ENCODE peak calls at places on chromosomes 11 and 22, in nine cellular contexts. W, A, X, Q, S, O, Y, G and I are unnamed samples.
A peak's percentile ranks its signal among the peaks of the same experiment; 100 is the strongest.

GRCh38 chr11:30823119-30823518 is 237.0 kb upstream of the MPPED2 start:
- DNase-seq in W (no peak), A (no peak), X (no peak), Q (no peak), S (no peak), O (no peak), Y (no peak), G (no peak), I (no peak)

GRCh38 chr11:35545604-35546003 is 20.2 kb upstream of the PAMR1 start:
- DNase-seq in W (no peak), A (no peak), X (no peak), Q (no peak), S (no peak), O (no peak), Y (no peak), G (no peak), I (no peak)

GRCh38 chr22:42711281-42711731 is 9.4 kb downstream of the A4GALT start:
- DNase-seq in W (no peak), A (no peak), X (no peak), Q (no peak), S (no peak), O (no peak), Y (no peak), G (no peak), I (no peak)

GRCh38 chr11:102669664-102670063 is 35.9 kb downstream of the MMP27 start:
- DNase-seq in W (no peak), A (no peak), X (no peak), Q (no peak), S (no peak), O (no peak), Y (no peak), G (no peak), I (no peak)

GRCh38 chr11:34305095-34305692 is 52.6 kb downstream of the ABTB2 start:
- DNase-seq in W (no peak), A (no peak), X (no peak), Q (no peak), S (no peak), O (no peak), Y (no peak), G (no peak), I (peak; percentile 30)

GRCh38 chr11:104199041-104199440 is 35.1 kb upstream of the PDGFD start:
- DNase-seq in W (no peak), A (no peak), X (no peak), Q (no peak), S (no peak), O (no peak), Y (no peak), G (no peak), I (no peak)

GRCh38 chr22:19450363-19451175 is 3.1 kb upstream of the C22orf39 start:
- DNase-seq in W (no peak), A (no peak), X (no peak), Q (no peak), S (no peak), O (no peak), Y (no peak), G (no peak), I (no peak)

GRCh38 chr11:8610532-8611116 is 16.6 kb upstream of the STK33 start:
- DNase-seq in W (no peak), A (no peak), X (no peak), Q (peak; percentile 24), S (no peak), O (no peak), Y (no peak), G (peak; percentile 28), I (peak; percentile 25)

GRCh38 chr11:2807276-2807681 is 78.3 kb downstream of the CDKN1C start:
- DNase-seq in W (peak; percentile 59), A (no peak), X (peak; percentile 77), Q (peak; percentile 41), S (peak; percentile 66), O (peak; percentile 90), Y (peak; percentile 85), G (no peak), I (peak; percentile 15)

GRCh38 chr11:108324587-108324986 is 101.7 kb downstream of the ATM start:
- DNase-seq in W (no peak), A (no peak), X (no peak), Q (peak; percentile 40), S (no peak), O (no peak), Y (no peak), G (peak; percentile 61), I (peak; percentile 30)

GRCh38 chr22:20748082-20748481 is 25.8 kb upstream of the SERPIND1 start:
- DNase-seq in W (no peak), A (no peak), X (no peak), Q (no peak), S (no peak), O (no peak), Y (no peak), G (no peak), I (no peak)

GRCh38 chr11:100824041-100824440 is 137.0 kb downstream of the ARHGAP42 start:
- DNase-seq in W (no peak), A (no peak), X (no peak), Q (no peak), S (no peak), O (no peak), Y (no peak), G (no peak), I (no peak)

GRCh38 chr22:25176175-25176574 is 23.5 kb upstream of the CRYBB3 start:
- DNase-seq in W (no peak), A (no peak), X (no peak), Q (no peak), S (no peak), O (no peak), Y (no peak), G (peak; percentile 96), I (no peak)

GRCh38 chr11:72081184-72081644 is 564 bp downstream of the LRRC51 start:
- DNase-seq in W (no peak), A (no peak), X (no peak), Q (no peak), S (no peak), O (no peak), Y (no peak), G (no peak), I (no peak)

GRCh38 chr22:34105461-34106062 is 185.3 kb upstream of the LARGE1 start:
- DNase-seq in W (peak; percentile 72), A (no peak), X (peak; percentile 68), Q (no peak), S (peak; percentile 43), O (peak; percentile 44), Y (peak; percentile 63), G (peak; percentile 2), I (no peak)

GRCh38 chr11:134332189-134332631 is 422 bp downstream of the GLB1L2 start:
- DNase-seq in W (no peak), A (no peak), X (no peak), Q (no peak), S (no peak), O (peak; percentile 49), Y (no peak), G (no peak), I (no peak)

GRCh38 chr11:57426754-57427691 is at the start of gene SLC43A3:
- DNase-seq in W (peak; percentile 65), A (peak; percentile 46), X (peak; percentile 49), Q (peak; percentile 97), S (peak; percentile 83), O (peak; percentile 83), Y (peak; percentile 85), G (peak; percentile 83), I (peak; percentile 86)

GRCh38 chr11:14969922-14970323 is 2.2 kb downstream of the CALCA start:
- DNase-seq in W (peak; percentile 53), A (peak; percentile 11), X (peak; percentile 44), Q (peak; percentile 15), S (no peak), O (no peak), Y (no peak), G (peak; percentile 14), I (no peak)
- TF ChIP-seq CTCF in W (no peak), A (peak; percentile 47), X (peak; percentile 27), Q (peak; percentile 29), S (peak; percentile 35), O (no peak), Y (peak; percentile 28), G (peak; percentile 78), I (peak; percentile 58)

DNA sequence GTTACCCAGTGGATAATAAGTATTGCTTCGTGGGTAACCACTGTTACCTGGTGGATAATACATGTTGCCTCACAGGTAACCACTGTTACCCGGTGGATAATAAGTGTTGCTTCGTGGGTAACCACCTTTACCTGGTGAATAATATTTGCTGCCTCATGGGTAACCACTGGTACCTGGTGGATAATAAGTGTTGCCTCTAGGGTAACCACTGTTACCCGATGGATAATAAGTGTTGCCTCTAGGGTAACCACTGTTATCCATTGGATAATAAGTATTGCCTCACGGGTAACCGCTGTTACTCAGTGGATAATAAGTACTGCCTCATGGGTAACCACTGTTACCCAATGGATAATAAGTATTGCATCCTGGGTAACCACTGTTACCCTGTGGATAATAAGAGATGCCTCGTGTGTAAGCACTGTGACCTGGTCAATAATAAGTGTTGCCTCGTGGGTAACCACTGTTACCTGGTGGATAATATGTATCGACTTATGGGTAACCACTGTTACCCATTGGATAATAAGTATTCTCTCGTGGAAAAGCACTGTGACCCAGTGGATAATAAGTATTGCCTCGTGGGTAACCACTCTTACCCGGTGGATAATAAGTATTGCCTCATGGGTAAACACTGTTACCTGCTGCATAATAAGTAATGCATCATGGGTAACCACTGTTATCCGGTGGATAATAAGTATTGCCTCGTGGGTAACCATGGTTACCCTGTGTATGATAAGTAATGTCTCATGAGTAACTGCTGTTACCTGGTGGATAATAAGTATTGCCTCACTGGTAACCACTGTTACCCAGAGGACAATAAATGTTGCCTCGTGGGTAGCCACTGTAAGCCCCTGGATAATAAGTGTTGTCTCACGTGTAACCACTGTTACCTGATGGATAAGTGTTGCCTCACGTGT is 20.1 kb upstream of the NXPE4 start:
- DNase-seq in W (no peak), A (no peak), X (no peak), Q (no peak), S (no peak), O (no peak), Y (no peak), G (no peak), I (no peak)
- H3K4me3 ChIP-seq in W (no peak overlapping the region), A (no peak overlapping the region), X (no peak overlapping the region), Q (no peak overlapping the region), S (no peak overlapping the region), O (no peak overlapping the region), Y (no peak overlapping the region), G (no peak overlapping the region), I (no peak overlapping the region)

GRCh38 chr11:114439229-114440120 is at the start of gene REXO2:
- DNase-seq in W (peak; percentile 96), A (peak; percentile 91), X (peak; percentile 95), Q (peak; percentile 96), S (peak; percentile 96), O (peak; percentile 95), Y (peak; percentile 98), G (peak; percentile 92), I (peak; percentile 95)
- TF ChIP-seq CTCF in W (peak; percentile 27), A (no peak), X (no peak), Q (peak; percentile 32), S (peak; percentile 56), O (no peak), Y (peak; percentile 23), G (peak; percentile 63), I (peak; percentile 35)

DNA sequence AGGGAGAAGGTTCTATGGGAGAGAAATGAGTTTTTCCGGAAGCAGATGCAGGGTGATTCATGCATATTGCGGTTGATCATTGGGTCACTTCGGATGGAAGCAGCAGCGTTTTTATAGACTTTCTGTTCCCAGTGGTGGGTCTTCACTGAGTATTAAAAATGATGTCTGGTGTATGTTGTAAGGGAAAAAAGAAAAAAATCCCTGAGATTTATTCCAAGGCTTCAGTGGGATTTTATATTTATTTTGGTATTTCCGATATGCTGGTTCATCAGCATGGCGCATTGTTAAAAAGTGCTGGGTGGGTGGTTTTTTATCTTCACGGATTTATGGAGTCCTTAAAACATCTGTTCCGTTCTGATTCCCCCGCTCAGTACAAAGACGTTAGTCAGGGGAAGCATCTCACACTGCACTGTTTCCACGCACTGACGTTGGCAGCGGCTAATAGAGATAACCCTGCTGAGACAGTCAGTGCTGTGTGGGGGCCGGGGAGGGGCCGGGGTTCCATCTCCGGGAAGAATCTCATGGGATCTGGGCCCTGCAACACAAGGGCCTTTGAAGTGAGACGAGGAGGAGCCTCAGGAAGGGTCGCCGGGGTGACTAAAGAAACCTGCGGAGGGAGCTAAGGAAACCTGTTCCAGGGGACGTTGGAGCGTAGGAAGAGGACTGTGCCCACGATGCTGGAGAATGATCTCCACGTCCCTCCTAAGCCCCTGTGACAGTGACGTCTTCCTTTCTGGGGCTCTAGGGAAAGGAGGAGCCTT is 390.0 kb downstream of the NTM start:
- DNase-seq in W (no peak), A (no peak), X (no peak), Q (peak; percentile 86), S (peak; percentile 25), O (no peak), Y (peak; percentile 50), G (no peak), I (peak; percentile 78)
- H3K4me3 ChIP-seq in W (no peak overlapping the region), A (no peak overlapping the region), X (no peak overlapping the region), Q (no peak overlapping the region), S (no peak overlapping the region), O (no peak overlapping the region), Y (no peak overlapping the region), G (no peak overlapping the region), I (no peak overlapping the region)